ENCODE peak calls at places on chromosome 2, in seven cellular contexts. H is astrocyte, I is astrocyte of the spinal cord, B is right lobe of liver, C is keratinocyte, Z is transverse colon, G is hepatocyte. V is an unnamed sample.

GRCh38 chr2:152189622-152190495 is 14.3 kb upstream of the STAM2 start:
- DNase-seq in I (peak; percentile 75), B (no peak), G (peak; percentile 64), Z (peak; percentile 35), H (peak; percentile 41), C (no peak), V (no peak)

GRCh38 chr2:101770672-101771071 is 73.2 kb downstream of the MAP4K4 start:
- DNase-seq in G (peak; percentile 40), B (no peak), H (peak; percentile 54), C (peak; percentile 36), I (no peak), Z (peak; percentile 39), V (no peak)

GRCh38 chr2:30231726-30232026 is 342 bp downstream of the LBH start:
- DNase-seq in H (no peak), C (no peak), Z (no peak), B (no peak), I (no peak), G (no peak), V (no peak)

GRCh38 chr2:1997976-1998375 is 253.7 kb upstream of the PXDN start:
- DNase-seq in Z (no peak), B (peak; percentile 23), I (no peak), C (no peak), H (no peak), G (no peak), V (no peak)

GRCh38 chr2:170696948-170697347 is 18.2 kb upstream of the SP5 start:
- DNase-seq in C (no peak), B (no peak), I (no peak), Z (no peak), H (no peak), G (no peak), V (no peak)

GRCh38 chr2:230717595-230717994 is 5.0 kb downstream of the CAB39 start:
- DNase-seq in C (no peak), I (no peak), B (no peak), G (no peak), H (peak; percentile 29), Z (no peak), V (no peak)

GRCh38 chr2:6423944-6424343 is 441.8 kb downstream of the CMPK2 start:
- DNase-seq in I (no peak), G (no peak), Z (no peak), H (peak; percentile 11), B (no peak), C (no peak), V (no peak)

GRCh38 chr2:105626391-105626990 is 118.2 kb upstream of the NCK2 start:
- DNase-seq in C (no peak), H (no peak), G (no peak), I (no peak), B (no peak), Z (no peak), V (no peak)

GRCh38 chr2:260507-261161 is 3.2 kb downstream of the SH3YL1 start:
- DNase-seq in G (peak; percentile 51), Z (no peak), I (no peak), H (no peak), B (peak; percentile 63), C (no peak), V (no peak)

GRCh38 chr2:240603846-240604245 is 17.3 kb downstream of the CAPN10 start:
- DNase-seq in I (no peak), C (no peak), H (no peak), G (no peak), Z (peak; percentile 9), B (peak; percentile 45), V (peak; percentile 46)

GRCh38 chr2:66544258-66544657 is 109.3 kb downstream of the MEIS1 start:
- DNase-seq in H (no peak), B (no peak), Z (no peak), I (no peak), G (no peak), C (no peak), V (no peak)

GRCh38 chr2:3959372-3959771 is 256.0 kb downstream of the DCDC2C start:
- DNase-seq in C (no peak), B (no peak), H (no peak), G (peak; percentile 61), I (peak; percentile 35), Z (no peak), V (no peak)

GRCh38 chr2:162926501-162926900 is 87.9 kb upstream of the KCNH7 start:
- DNase-seq in I (peak; percentile 87), Z (no peak), H (peak; percentile 93), C (peak; percentile 95), B (no peak), G (no peak), V (no peak)

GRCh38 chr2:162928356-162928755 is 89.8 kb upstream of the KCNH7 start:
- DNase-seq in C (no peak), G (no peak), B (no peak), Z (no peak), H (peak; percentile 46), I (no peak), V (no peak)

GRCh38 chr2:162929571-162929970 is 91.0 kb upstream of the KCNH7 start:
- DNase-seq in G (no peak), Z (no peak), B (no peak), H (peak; percentile 96), C (no peak), I (peak; percentile 69), V (no peak)

GRCh38 chr2:162925595-162925994 is 87.0 kb upstream of the KCNH7 start:
- DNase-seq in B (no peak), C (no peak), I (peak; percentile 3), H (no peak), G (no peak), Z (no peak), V (no peak)

GRCh38 chr2:162926907-162927306 is 88.3 kb upstream of the KCNH7 start:
- DNase-seq in B (no peak), C (no peak), I (no peak), G (no peak), H (peak; percentile 83), Z (no peak), V (no peak)
- TF ChIP-seq CTCF in B (no peak), C (no peak), I (no peak), G (no peak), H (no peak), Z (no peak), V (no peak)

DNA sequence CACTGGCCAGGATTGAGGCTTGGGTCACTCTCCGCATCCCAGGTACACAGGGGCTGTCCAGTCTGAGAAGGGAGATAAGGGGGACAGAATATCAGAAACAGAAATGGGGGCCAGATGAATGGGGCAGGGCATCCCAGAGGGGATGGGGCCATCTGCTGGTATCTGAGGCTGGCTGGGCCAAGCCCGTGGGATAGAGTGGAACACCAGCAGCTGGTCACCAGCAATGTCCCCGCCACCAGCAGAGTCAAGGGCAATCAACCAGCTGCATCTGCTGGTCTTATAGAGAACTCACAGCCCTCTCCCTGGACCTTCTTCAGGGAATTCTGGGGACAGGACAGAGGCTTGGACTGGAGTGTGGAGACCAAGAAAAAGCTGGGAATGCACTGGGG is 128.8 kb upstream of the HAAO start:
- DNase-seq in I (no peak), G (no peak), C (no peak), H (no peak), B (no peak), Z (no peak), V (no peak)
- TF ChIP-seq CTCF in I (no peak), G (no peak), C (no peak), H (no peak), B (no peak), Z (no peak), V (no peak)

GRCh38 chr2:111616651-111617218 is 267.3 kb downstream of the ANAPC1 start:
- DNase-seq in H (no peak), G (no peak), C (no peak), Z (no peak), B (no peak), I (no peak), V (no peak)

GRCh38 chr2:111618577-111618930 is 265.4 kb downstream of the ANAPC1 start:
- DNase-seq in C (no peak), H (no peak), B (no peak), I (peak; percentile 42), G (no peak), Z (no peak), V (peak; percentile 62)

GRCh38 chr2:111617804-111618576 is 266.0 kb downstream of the ANAPC1 start:
- DNase-seq in B (peak; percentile 85), I (no peak), Z (no peak), G (no peak), H (no peak), C (peak; percentile 15), V (no peak)

GRCh38 chr2:111617299-111617803 is 266.6 kb downstream of the ANAPC1 start:
- DNase-seq in C (peak; percentile 17), Z (no peak), H (peak; percentile 67), I (peak; percentile 50), B (no peak), G (no peak), V (no peak)

DNA sequence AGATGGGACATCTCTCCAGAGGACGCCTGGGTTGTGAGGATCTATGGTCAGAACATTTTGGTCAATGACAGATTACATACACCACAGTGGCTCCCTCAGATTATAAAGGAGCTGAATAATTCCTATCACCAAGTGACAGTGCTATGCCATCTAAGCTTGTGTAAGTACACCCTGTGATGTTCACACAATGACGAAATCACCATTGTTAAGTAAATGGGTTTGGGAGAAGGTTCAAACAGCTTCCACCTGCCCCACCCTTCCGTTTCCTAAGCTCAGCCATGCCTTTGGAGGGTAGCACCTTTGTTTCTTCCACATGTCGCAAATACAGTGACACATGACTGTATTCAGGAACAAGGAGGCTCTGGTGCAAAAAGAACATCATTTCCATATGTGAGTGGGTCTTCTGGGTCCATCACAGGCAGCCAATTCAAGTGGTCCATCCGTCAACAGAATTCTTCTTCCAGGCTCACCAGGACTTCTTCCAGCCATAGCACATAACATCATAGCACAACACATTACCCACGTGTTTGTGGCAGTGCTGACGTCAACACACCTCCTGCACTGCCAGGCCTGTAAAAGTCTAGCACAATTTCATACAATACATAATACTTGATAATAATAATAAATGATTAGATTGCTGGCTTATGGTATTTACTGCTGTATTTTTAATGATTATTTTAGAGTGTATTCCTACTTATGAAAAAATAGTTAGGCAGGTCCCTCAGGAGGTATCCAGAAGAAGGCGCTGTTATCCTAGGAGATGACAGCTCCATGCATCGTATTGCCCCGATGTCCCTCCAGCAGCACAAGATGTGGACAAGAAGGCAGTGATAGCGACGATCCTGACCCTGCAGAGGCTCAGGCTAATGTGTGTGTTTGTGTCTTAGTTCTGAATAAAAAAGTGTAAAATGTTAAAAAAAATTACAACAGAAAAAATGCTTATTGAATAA is 264.8 kb downstream of the ANAPC1 start:
- DNase-seq in G (no peak), H (no peak), Z (no peak), I (no peak), B (no peak), C (no peak), V (peak; percentile 79)
- TF ChIP-seq CTCF in G (peak; percentile 15), H (no peak), Z (peak; percentile 21), I (peak; percentile 19), B (peak; percentile 17), C (no peak), V (no peak)

GRCh38 chr2:72992734-72993102 is 75.4 kb downstream of the EMX1 start:
- DNase-seq in C (no peak), H (no peak), I (no peak), Z (no peak), B (peak; percentile 41), G (no peak), V (no peak)

GRCh38 chr2:72990695-72991438 is 73.5 kb downstream of the EMX1 start:
- DNase-seq in I (no peak), H (no peak), G (no peak), B (peak; percentile 33), Z (peak; percentile 4), C (no peak), V (no peak)

GRCh38 chr2:72991980-72992733 is 74.8 kb downstream of the EMX1 start:
- DNase-seq in I (no peak), H (no peak), G (no peak), Z (no peak), B (peak; percentile 40), C (no peak), V (no peak)

GRCh38 chr2:72989770-72990556 is 72.6 kb downstream of the EMX1 start:
- DNase-seq in B (peak; percentile 46), H (peak; percentile 42), I (no peak), Z (peak; percentile 3), C (no peak), G (no peak), V (no peak)

GRCh38 chr2:72991439-72991725 is 74.1 kb downstream of the EMX1 start:
- DNase-seq in B (peak; percentile 39), C (no peak), I (no peak), H (no peak), G (no peak), Z (peak; percentile 2), V (no peak)
- TF ChIP-seq CTCF in B (no peak), C (no peak), I (no peak), H (no peak), G (no peak), Z (no peak), V (no peak)

V was measured in CD14-positive monocyte.